ENCODE peak calls at places on chromosomes 16 and 17, in five cellular contexts. One of them, this sample, is unnamed.

GRCh38 chr16:983044-984030 is 1.8 kb downstream of the SOX8 start:
- DNase-seq in neural crest cell: no peak
- DNase-seq in transverse colon: no peak
- DNase-seq in psoas muscle: no peak
- DNase-seq in ascending aorta: no peak
- DNase-seq in this sample: no peak

GRCh38 chr17:38424297-38424972 is 3.8 kb upstream of the ARHGAP23 start:
- DNase-seq in neural crest cell: no peak
- DNase-seq in transverse colon: no peak
- DNase-seq in psoas muscle: no peak
- DNase-seq in ascending aorta: no peak
- DNase-seq in this sample: no peak

GRCh38 chr17:4558311-4558972 is 1.9 kb downstream of the GGT6 start:
- DNase-seq in neural crest cell: no peak
- DNase-seq in transverse colon: no peak
- DNase-seq in psoas muscle: no peak
- DNase-seq in ascending aorta: no peak
- DNase-seq in this sample: no peak

GRCh38 chr17:7021993-7022778 is 664 bp upstream of the BCL6B start:
- DNase-seq in neural crest cell: peak
- DNase-seq in transverse colon: peak
- DNase-seq in psoas muscle: peak
- DNase-seq in ascending aorta: no peak
- DNase-seq in this sample: peak

GRCh38 chr16:17343028-17343427 is 127.7 kb downstream of the XYLT1 start:
- DNase-seq in neural crest cell: no peak
- DNase-seq in transverse colon: peak
- DNase-seq in psoas muscle: no peak
- DNase-seq in ascending aorta: no peak
- DNase-seq in this sample: no peak

GRCh38 chr17:45230787-45231480 is 9.2 kb downstream of the FMNL1 start:
- DNase-seq in neural crest cell: no peak
- DNase-seq in transverse colon: no peak
- DNase-seq in psoas muscle: peak
- DNase-seq in ascending aorta: no peak
- DNase-seq in this sample: no peak

GRCh38 chr17:1487939-1488825 is 4.3 kb downstream of the MYO1C start:
- DNase-seq in neural crest cell: peak
- DNase-seq in transverse colon: peak
- DNase-seq in psoas muscle: peak
- DNase-seq in ascending aorta: peak
- DNase-seq in this sample: peak

GRCh38 chr17:67138392-67138791 is 94.0 kb downstream of the CACNG1 start:
- DNase-seq in neural crest cell: no peak
- DNase-seq in transverse colon: no peak
- DNase-seq in psoas muscle: no peak
- DNase-seq in ascending aorta: no peak
- DNase-seq in this sample: no peak

GRCh38 chr17:3964203-3965122 is at the start of gene ATP2A3:
- DNase-seq in neural crest cell: no peak
- DNase-seq in transverse colon: peak
- DNase-seq in psoas muscle: no peak
- DNase-seq in ascending aorta: no peak
- DNase-seq in this sample: peak

DNA sequence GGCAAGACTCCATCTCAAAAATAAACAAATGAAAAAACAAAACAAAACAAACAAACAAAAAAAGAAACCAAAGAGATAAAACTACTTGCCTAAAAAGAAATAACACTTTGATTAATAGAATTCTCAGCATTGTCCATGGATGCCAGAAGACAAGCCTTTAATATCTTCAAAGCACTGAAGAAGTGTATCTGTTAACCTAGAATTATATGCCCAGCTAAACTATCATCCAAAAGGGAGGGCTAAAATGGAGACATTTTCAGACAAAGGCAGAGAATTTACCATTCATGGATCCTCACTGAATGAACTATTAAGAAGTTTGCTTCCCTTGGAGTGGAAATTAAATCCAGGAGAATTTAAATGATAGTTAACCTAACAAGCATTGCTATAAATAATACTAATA is 130.1 kb upstream of the SEC14L1 start:
- DNase-seq in neural crest cell: no peak
- DNase-seq in transverse colon: no peak
- DNase-seq in psoas muscle: no peak
- DNase-seq in ascending aorta: no peak
- DNase-seq in this sample: no peak
- TF ChIP-seq CTCF in neural crest cell: no peak
- TF ChIP-seq CTCF in transverse colon: no peak
- TF ChIP-seq CTCF in psoas muscle: no peak
- TF ChIP-seq CTCF in ascending aorta: no peak
- TF ChIP-seq CTCF in this sample: no peak

DNA sequence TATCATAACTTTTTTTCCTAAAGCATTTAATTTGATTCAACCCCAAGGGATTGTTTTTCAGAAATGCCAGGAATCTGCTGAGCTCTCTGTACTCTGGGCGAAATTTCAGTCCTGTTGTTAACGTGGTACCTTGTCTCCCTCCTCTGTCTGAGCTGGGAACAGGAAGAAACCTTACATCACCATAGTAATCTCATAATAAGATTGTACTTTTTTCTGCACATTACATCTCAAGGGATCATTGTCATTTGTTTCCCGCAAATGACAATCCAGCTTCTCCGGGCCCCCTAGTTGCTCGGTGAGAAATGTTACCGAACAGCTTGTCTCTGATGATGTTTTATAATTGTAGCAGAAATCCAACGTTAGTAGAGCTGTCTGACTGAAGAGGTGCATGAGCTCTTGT is 152.7 kb upstream of the ERCC4 start:
- DNase-seq in neural crest cell: no peak
- DNase-seq in transverse colon: no peak
- DNase-seq in psoas muscle: no peak
- DNase-seq in ascending aorta: no peak
- DNase-seq in this sample: no peak
- TF ChIP-seq CTCF in neural crest cell: peak
- TF ChIP-seq CTCF in transverse colon: no peak
- TF ChIP-seq CTCF in psoas muscle: peak
- TF ChIP-seq CTCF in ascending aorta: peak
- TF ChIP-seq CTCF in this sample: no peak

GRCh38 chr16:2386990-2387389 is 42.3 kb upstream of the CCNF start:
- DNase-seq in neural crest cell: no peak
- DNase-seq in transverse colon: no peak
- DNase-seq in psoas muscle: no peak
- DNase-seq in ascending aorta: no peak
- DNase-seq in this sample: peak
- TF ChIP-seq CTCF in neural crest cell: peak
- TF ChIP-seq CTCF in transverse colon: peak
- TF ChIP-seq CTCF in psoas muscle: no peak
- TF ChIP-seq CTCF in ascending aorta: no peak
- TF ChIP-seq CTCF in this sample: peak

GRCh38 chr17:73973881-73974409 is 229.5 kb upstream of the RPL38 start:
- DNase-seq in neural crest cell: no peak
- DNase-seq in transverse colon: no peak
- DNase-seq in psoas muscle: no peak
- DNase-seq in ascending aorta: no peak
- DNase-seq in this sample: no peak

GRCh38 chr17:73976147-73976546 is 227.3 kb upstream of the RPL38 start:
- DNase-seq in neural crest cell: no peak
- DNase-seq in transverse colon: no peak
- DNase-seq in psoas muscle: no peak
- DNase-seq in ascending aorta: no peak
- DNase-seq in this sample: no peak

GRCh38 chr17:73980517-73980916 is 223.0 kb upstream of the RPL38 start:
- DNase-seq in neural crest cell: no peak
- DNase-seq in transverse colon: no peak
- DNase-seq in psoas muscle: no peak
- DNase-seq in ascending aorta: no peak
- DNase-seq in this sample: no peak

GRCh38 chr17:73974536-73974935 is 228.9 kb upstream of the RPL38 start:
- DNase-seq in neural crest cell: no peak
- DNase-seq in transverse colon: no peak
- DNase-seq in psoas muscle: no peak
- DNase-seq in ascending aorta: no peak
- DNase-seq in this sample: no peak

DNA sequence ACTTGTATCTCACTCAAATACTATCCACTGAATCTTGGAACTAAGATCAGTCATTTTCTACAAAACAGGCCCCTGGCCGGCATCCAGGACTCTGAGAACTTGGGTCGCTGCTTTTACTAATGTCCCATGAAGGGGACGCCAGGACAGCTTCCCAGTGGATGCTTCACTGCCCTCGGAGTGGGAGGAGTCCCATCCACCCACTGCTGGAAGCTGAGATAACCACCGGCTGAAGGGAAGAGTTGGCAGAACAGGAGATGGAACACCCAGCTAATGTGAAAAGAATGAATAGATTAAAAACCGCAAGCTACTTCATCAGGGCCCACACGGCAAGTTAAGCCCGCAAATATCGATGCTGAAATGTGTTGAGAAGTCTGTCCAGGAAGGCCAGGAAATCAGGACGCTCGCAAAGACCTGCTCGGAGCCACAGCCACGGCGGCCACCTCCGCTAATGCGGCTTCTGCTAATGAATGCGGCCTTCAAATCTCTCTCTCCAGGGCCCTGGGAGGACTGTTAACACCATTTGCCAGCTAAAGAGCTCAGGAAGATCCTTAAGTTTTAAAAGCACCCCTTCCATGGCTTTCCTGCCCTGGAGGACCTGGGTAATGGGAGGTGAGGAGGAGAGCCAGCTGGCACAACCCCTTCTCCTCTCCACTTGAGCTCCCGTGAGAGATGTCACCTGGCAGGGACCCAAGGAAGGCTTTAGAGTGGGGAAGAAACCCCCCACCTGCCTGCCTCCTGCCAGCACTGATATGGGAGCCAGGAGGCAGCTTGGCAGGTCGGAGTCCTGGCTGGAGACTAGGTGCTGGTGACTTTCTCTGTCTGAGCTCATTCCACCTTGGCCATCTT is 226.6 kb upstream of the RPL38 start:
- DNase-seq in neural crest cell: no peak
- DNase-seq in transverse colon: no peak
- DNase-seq in psoas muscle: no peak
- DNase-seq in ascending aorta: no peak
- DNase-seq in this sample: no peak
- TF ChIP-seq CTCF in neural crest cell: no peak
- TF ChIP-seq CTCF in transverse colon: no peak
- TF ChIP-seq CTCF in psoas muscle: no peak
- TF ChIP-seq CTCF in ascending aorta: no peak
- TF ChIP-seq CTCF in this sample: no peak

GRCh38 chr16:48271728-48272127 is 24.4 kb upstream of the ABCC11 start:
- DNase-seq in neural crest cell: no peak
- DNase-seq in transverse colon: no peak
- DNase-seq in psoas muscle: no peak
- DNase-seq in ascending aorta: no peak
- DNase-seq in this sample: no peak
- TF ChIP-seq CTCF in neural crest cell: peak
- TF ChIP-seq CTCF in transverse colon: no peak
- TF ChIP-seq CTCF in psoas muscle: peak
- TF ChIP-seq CTCF in ascending aorta: no peak
- TF ChIP-seq CTCF in this sample: no peak

GRCh38 chr16:56643833-56644232 is 5.4 kb downstream of the MT1A start:
- DNase-seq in neural crest cell: no peak
- DNase-seq in transverse colon: no peak
- DNase-seq in psoas muscle: no peak
- DNase-seq in ascending aorta: no peak
- DNase-seq in this sample: no peak
- TF ChIP-seq CTCF in neural crest cell: peak
- TF ChIP-seq CTCF in transverse colon: no peak
- TF ChIP-seq CTCF in psoas muscle: no peak
- TF ChIP-seq CTCF in ascending aorta: no peak
- TF ChIP-seq CTCF in this sample: no peak

GRCh38 chr17:46851029-46851741 is at the start of gene WNT9B:
- DNase-seq in neural crest cell: no peak
- DNase-seq in transverse colon: peak
- DNase-seq in psoas muscle: no peak
- DNase-seq in ascending aorta: no peak
- DNase-seq in this sample: peak
- TF ChIP-seq CTCF in neural crest cell: no peak
- TF ChIP-seq CTCF in transverse colon: no peak
- TF ChIP-seq CTCF in psoas muscle: no peak
- TF ChIP-seq CTCF in ascending aorta: no peak
- TF ChIP-seq CTCF in this sample: no peak

DNA sequence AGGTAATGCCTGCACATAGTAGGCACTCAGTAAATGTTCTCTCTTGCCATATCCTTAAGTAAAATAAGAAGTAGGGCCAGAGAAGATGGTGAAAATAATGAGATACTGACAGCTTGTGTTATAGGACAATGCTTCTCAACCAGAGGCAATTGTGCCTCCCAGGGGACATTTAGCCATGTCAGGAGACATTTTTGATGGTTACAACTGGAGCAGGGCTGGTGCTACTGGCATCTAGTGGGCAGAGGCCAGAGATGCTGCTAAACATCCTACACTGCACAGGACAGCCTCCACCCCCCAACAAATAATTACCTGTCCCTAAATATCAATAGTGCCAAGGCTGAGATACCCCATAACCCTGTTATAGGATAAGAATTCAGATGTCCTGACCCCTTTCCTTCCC is 1.7 kb downstream of the RAD51D start:
- DNase-seq in neural crest cell: no peak
- DNase-seq in transverse colon: no peak
- DNase-seq in psoas muscle: no peak
- DNase-seq in ascending aorta: no peak
- DNase-seq in this sample: no peak
- TF ChIP-seq CTCF in neural crest cell: no peak
- TF ChIP-seq CTCF in transverse colon: no peak
- TF ChIP-seq CTCF in psoas muscle: no peak
- TF ChIP-seq CTCF in ascending aorta: no peak
- TF ChIP-seq CTCF in this sample: no peak

GRCh38 chr17:37221865-37222264 is 153.9 kb upstream of the C17orf78 start:
- DNase-seq in neural crest cell: no peak
- DNase-seq in transverse colon: no peak
- DNase-seq in psoas muscle: no peak
- DNase-seq in ascending aorta: no peak
- DNase-seq in this sample: no peak

GRCh38 chr17:37225458-37225857 is 150.3 kb upstream of the C17orf78 start:
- DNase-seq in neural crest cell: no peak
- DNase-seq in transverse colon: no peak
- DNase-seq in psoas muscle: no peak
- DNase-seq in ascending aorta: no peak
- DNase-seq in this sample: no peak

GRCh38 chr17:37219876-37220608 is 155.7 kb upstream of the C17orf78 start:
- DNase-seq in neural crest cell: no peak
- DNase-seq in transverse colon: no peak
- DNase-seq in psoas muscle: no peak
- DNase-seq in ascending aorta: no peak
- DNase-seq in this sample: no peak

GRCh38 chr17:37218849-37219248 is 156.9 kb upstream of the C17orf78 start:
- DNase-seq in neural crest cell: no peak
- DNase-seq in transverse colon: no peak
- DNase-seq in psoas muscle: no peak
- DNase-seq in ascending aorta: no peak
- DNase-seq in this sample: no peak

GRCh38 chr17:37220609-37220953 is 155.2 kb upstream of the C17orf78 start:
- DNase-seq in neural crest cell: no peak
- DNase-seq in transverse colon: peak
- DNase-seq in psoas muscle: no peak
- DNase-seq in ascending aorta: no peak
- DNase-seq in this sample: peak
- TF ChIP-seq CTCF in neural crest cell: peak
- TF ChIP-seq CTCF in transverse colon: no peak
- TF ChIP-seq CTCF in psoas muscle: peak
- TF ChIP-seq CTCF in ascending aorta: no peak
- TF ChIP-seq CTCF in this sample: no peak

This sample was measured in endothelial cell.